ENCODE peak calls at places on chromosome 4, in four cellular contexts. R, D, O and Y are unnamed samples.
A peak's percentile ranks its signal among the peaks of the same experiment; 100 is the strongest.

GRCh38 chr4:145177511-145177905 is 2.9 kb downstream of the OTUD4 start:
- DNase-seq in D (peak; percentile 48), R (no peak), O (no peak), Y (no peak)

GRCh38 chr4:189022441-189023035 is 883.3 kb downstream of the TRIML1 start:
- DNase-seq in D (no peak), R (no peak), O (no peak), Y (no peak)

GRCh38 chr4:182968917-182969650 is 51.9 kb upstream of the DCTD start:
- DNase-seq in R (no peak), D (peak; percentile 58), O (no peak), Y (no peak)

GRCh38 chr4:101306764-101307615 is 40.3 kb downstream of the PPP3CA start:
- DNase-seq in D (no peak), R (no peak), O (no peak), Y (no peak)

GRCh38 chr4:56666279-56666678 is 14.8 kb downstream of the HOPX start:
- DNase-seq in O (no peak), D (no peak), R (no peak), Y (no peak)

GRCh38 chr4:92012899-92013867 is 290.6 kb upstream of the GRID2 start:
- DNase-seq in O (peak; percentile 0), D (no peak), R (peak; percentile 35), Y (peak; percentile 73)

GRCh38 chr4:126136922-126137781 is 822.4 kb downstream of the FAT4 start:
- DNase-seq in R (no peak), D (no peak), O (no peak), Y (no peak)

GRCh38 chr4:1832690-1833089 is 23.3 kb downstream of the LETM1 start:
- DNase-seq in D (no peak), O (no peak), R (no peak), Y (no peak)

GRCh38 chr4:74230902-74231499 is 73.1 kb downstream of the MTHFD2L start:
- DNase-seq in R (no peak), O (peak; percentile 74), D (no peak), Y (no peak)

GRCh38 chr4:56184214-56184613 is 203.1 kb downstream of the AASDH start:
- DNase-seq in R (no peak), O (no peak), D (no peak), Y (no peak)

GRCh38 chr4:98506462-98507132 is 151.8 kb downstream of the TSPAN5 start:
- DNase-seq in O (no peak), D (peak; percentile 40), R (no peak), Y (peak; percentile 30)

GRCh38 chr4:138910914-138911336 is 104.7 kb upstream of the NOCT start:
- DNase-seq in R (peak; percentile 55), O (peak; percentile 90), D (peak; percentile 92), Y (peak; percentile 24)

GRCh38 chr4:7027913-7028312 is 15.3 kb upstream of the TADA2B start:
- DNase-seq in O (no peak), D (no peak), R (no peak), Y (no peak)

GRCh38 chr4:146224331-146224966 is 10.1 kb downstream of the REELD1 start:
- DNase-seq in R (no peak), D (no peak), O (no peak), Y (no peak)

GRCh38 chr4:180398564-180398963 is 1844.6 kb upstream of the TENM3 start:
- DNase-seq in R (no peak), O (no peak), D (no peak), Y (no peak)

GRCh38 chr4:28481565-28481964 is 1620.9 kb downstream of the STIM2 start:
- DNase-seq in O (no peak), D (no peak), R (no peak), Y (no peak)

GRCh38 chr4:97900187-97900586 is 243.1 kb downstream of the STPG2 start:
- DNase-seq in R (no peak), O (no peak), D (no peak), Y (no peak)

GRCh38 chr4:126779001-126779400 is 853.8 kb upstream of the INTU start:
- DNase-seq in D (no peak), R (no peak), O (no peak), Y (no peak)

GRCh38 chr4:123298798-123299197 is 97.8 kb upstream of the SPRY1 start:
- DNase-seq in D (no peak), O (no peak), R (no peak), Y (no peak)

GRCh38 chr4:77861500-77861899 is 1.1 kb upstream of the MRPL1 start:
- DNase-seq in O (no peak), R (peak; percentile 3), D (no peak), Y (no peak)

GRCh38 chr4:95693594-95693993 is 144.8 kb upstream of the UNC5C start:
- DNase-seq in R (no peak), O (peak; percentile 24), D (no peak), Y (peak; percentile 17)

GRCh38 chr4:101050836-101051205 is 296.5 kb downstream of the PPP3CA start:
- DNase-seq in R (no peak), O (no peak), D (no peak), Y (no peak)

GRCh38 chr4:150514709-150515108 is 67.2 kb upstream of the MAB21L2 start:
- DNase-seq in D (no peak), O (peak; percentile 14), R (no peak), Y (no peak)

GRCh38 chr4:15667006-15667405 is 11.8 kb upstream of the FBXL5 start:
- DNase-seq in R (no peak), D (no peak), O (no peak), Y (no peak)

GRCh38 chr4:89373396-89373795 is 65.8 kb upstream of the GPRIN3 start:
- DNase-seq in D (no peak), R (no peak), O (no peak), Y (no peak)

GRCh38 chr4:185738851-185739250 is 73.1 kb downstream of the SORBS2 start:
- DNase-seq in D (no peak), R (no peak), O (no peak), Y (no peak)

GRCh38 chr4:74331944-74332343 is 23.7 kb downstream of the EPGN start:
- DNase-seq in O (no peak), D (no peak), R (no peak), Y (no peak)

GRCh38 chr4:99669084-99669483 is 11.5 kb upstream of the C4orf54 start:
- DNase-seq in O (no peak), R (no peak), D (no peak), Y (no peak)

GRCh38 chr4:60683357-60683756 is 516.8 kb upstream of the ADGRL3 start:
- DNase-seq in O (no peak), R (no peak), D (no peak), Y (no peak)

GRCh38 chr4:80196259-80197131 is 808 bp upstream of the PRDM8 start:
- DNase-seq in O (no peak), R (no peak), D (no peak), Y (peak; percentile 59)

GRCh38 chr4:36844448-36844847 is 400.1 kb upstream of the NWD2 start:
- DNase-seq in O (no peak), D (no peak), R (no peak), Y (no peak)

DNA sequence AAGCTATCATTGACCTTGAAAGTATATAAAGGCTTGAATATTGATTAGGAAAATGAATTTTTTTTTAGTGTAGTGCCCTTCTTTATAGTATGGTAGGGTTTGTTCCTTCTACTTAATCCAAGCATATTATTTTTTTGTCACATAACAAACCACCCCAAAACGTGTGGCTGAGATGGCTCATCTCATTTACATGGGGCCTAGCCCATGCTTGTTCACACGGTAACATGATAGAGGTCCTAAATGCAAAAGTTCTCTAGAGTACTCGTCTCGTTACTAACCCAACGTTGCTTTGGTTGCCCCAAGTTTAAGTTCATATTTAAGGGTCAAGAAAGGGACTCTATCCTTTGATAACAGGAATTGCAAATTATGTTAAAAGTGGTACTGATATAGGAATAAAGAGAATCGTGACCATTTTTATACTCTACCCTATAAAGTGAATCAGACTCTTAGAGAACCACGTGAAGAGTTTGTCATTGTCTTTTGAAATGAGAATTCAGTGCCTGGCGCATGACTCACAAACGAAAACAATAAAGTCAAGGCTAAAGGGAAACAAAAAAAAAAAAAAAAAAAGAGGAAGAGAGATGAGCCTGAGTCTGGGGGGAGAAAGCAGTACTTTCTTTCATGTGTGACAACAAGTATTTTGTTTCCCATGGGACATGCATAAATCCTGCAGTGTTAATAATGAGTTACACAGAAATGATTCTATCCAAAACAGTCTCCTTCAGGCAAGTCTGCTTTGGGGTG is 402.8 kb upstream of the NWD2 start:
- DNase-seq in R (no peak), O (peak; percentile 1), D (no peak), Y (no peak)
- TF ChIP-seq HMGXB4 in R (no peak), O (no peak), D (no peak), Y (no peak)

GRCh38 chr4:10207116-10207515 is 90.5 kb upstream of the WDR1 start:
- DNase-seq in O (no peak), D (no peak), R (no peak), Y (no peak)

GRCh38 chr4:10212400-10212799 is 95.8 kb upstream of the WDR1 start:
- DNase-seq in O (no peak), R (no peak), D (no peak), Y (no peak)

GRCh38 chr4:10212901-10213300 is 96.3 kb upstream of the WDR1 start:
- DNase-seq in R (no peak), D (no peak), O (no peak), Y (no peak)
- TF ChIP-seq JUN in R (no peak), D (no peak), O (no peak), Y (no peak)

DNA sequence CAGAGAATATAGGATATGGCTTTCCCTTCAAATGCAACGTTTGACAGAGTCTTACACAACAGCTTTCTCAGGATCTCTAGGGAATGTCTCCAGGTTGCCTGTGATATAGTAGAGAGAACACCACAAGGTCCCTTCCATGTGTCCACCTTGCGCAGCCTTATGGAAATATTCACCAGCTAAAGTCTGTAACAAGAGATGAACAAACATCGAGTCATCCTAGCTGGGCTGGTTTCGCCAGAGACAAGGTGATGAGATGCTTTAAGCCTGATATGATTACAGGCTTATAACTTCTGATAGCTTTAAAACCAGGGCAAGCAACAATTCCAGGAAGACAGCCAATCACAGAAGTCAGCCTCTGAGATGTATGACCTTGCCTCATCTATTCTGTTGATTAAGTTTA is 83.8 kb downstream of the SEL1L3 start:
- DNase-seq in R (no peak), D (no peak), O (peak; percentile 25), Y (no peak)
- TF ChIP-seq HMGXB4 in R (no peak), D (no peak), O (no peak), Y (no peak)

GRCh38 chr4:137000432-137000831 is 531.9 kb downstream of the PCDH18 start:
- DNase-seq in R (no peak), O (no peak), D (no peak), Y (no peak)
- TF ChIP-seq JUN in R (no peak), O (no peak), D (no peak), Y (no peak)

GRCh38 chr4:170008801-170009200 is 17.4 kb downstream of the MFAP3L start:
- DNase-seq in O (no peak), R (no peak), D (no peak), Y (no peak)

GRCh38 chr4:170009291-170009690 is 16.9 kb downstream of the MFAP3L start:
- DNase-seq in D (no peak), O (no peak), R (no peak), Y (no peak)

GRCh38 chr4:170008376-170008775 is 17.8 kb downstream of the MFAP3L start:
- DNase-seq in D (no peak), O (peak; percentile 10), R (no peak), Y (no peak)

GRCh38 chr4:170005472-170005871 is 20.7 kb downstream of the MFAP3L start:
- DNase-seq in D (no peak), O (no peak), R (no peak), Y (no peak)

GRCh38 chr4:170007113-170007512 is 19.1 kb downstream of the MFAP3L start:
- DNase-seq in D (peak; percentile 80), O (no peak), R (no peak), Y (no peak)
- TF ChIP-seq HMGXB4 in D (no peak), O (no peak), R (no peak), Y (no peak)

DNA sequence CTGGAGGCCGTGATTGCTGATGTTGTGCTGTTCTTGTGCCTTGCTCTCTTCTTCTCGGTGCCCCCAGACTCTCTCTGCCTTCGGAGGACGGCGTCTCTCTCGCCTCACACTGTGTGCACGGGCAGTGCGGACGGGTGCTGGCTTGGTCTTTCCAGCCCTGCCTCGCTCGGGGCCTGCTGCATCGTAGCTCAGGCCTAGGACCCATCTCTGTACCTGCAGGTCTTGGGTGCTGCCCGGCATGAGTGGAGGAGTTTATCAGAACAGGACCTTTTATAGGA is 18.2 kb downstream of the RGS12 start:
- DNase-seq in O (no peak), D (no peak), R (no peak), Y (no peak)
- TF ChIP-seq JUN in O (no peak), D (no peak), R (no peak), Y (no peak)